ENCODE peak calls at places on chromosome 4, in six cellular contexts. One of them, this sample, is unnamed.

GRCh38 chr4:80213117-80213815 is 16.0 kb downstream of the PRDM8 start:
- DNase-seq in mesenchymal stem cell: peak; percentile 50
- DNase-seq in spleen: no peak
- DNase-seq in neural progenitor cell: no peak
- DNase-seq in SK-N-SH: no peak
- DNase-seq in suprapubic skin: no peak
- DNase-seq in this sample: no peak

GRCh38 chr4:100168521-100168920 is 21.7 kb downstream of the DDIT4L start:
- DNase-seq in neural progenitor cell: no peak
- DNase-seq in mesenchymal stem cell: peak; percentile 42
- DNase-seq in suprapubic skin: no peak
- DNase-seq in spleen: no peak
- DNase-seq in SK-N-SH: no peak
- DNase-seq in this sample: no peak

GRCh38 chr4:112348488-112349158 is 51.5 kb downstream of the ALPK1 start:
- DNase-seq in SK-N-SH: peak; percentile 57
- DNase-seq in suprapubic skin: peak; percentile 74
- DNase-seq in mesenchymal stem cell: peak; percentile 57
- DNase-seq in neural progenitor cell: peak; percentile 81
- DNase-seq in spleen: peak; percentile 69
- DNase-seq in this sample: no peak

GRCh38 chr4:74752798-74753197 is 41.5 kb downstream of the BTC start:
- DNase-seq in neural progenitor cell: no peak
- DNase-seq in mesenchymal stem cell: no peak
- DNase-seq in suprapubic skin: no peak
- DNase-seq in SK-N-SH: no peak
- DNase-seq in spleen: no peak
- DNase-seq in this sample: no peak

GRCh38 chr4:174919886-174920423 is 1.8 kb downstream of the ADAM29 start:
- DNase-seq in suprapubic skin: no peak
- DNase-seq in neural progenitor cell: no peak
- DNase-seq in SK-N-SH: no peak
- DNase-seq in mesenchymal stem cell: no peak
- DNase-seq in spleen: no peak
- DNase-seq in this sample: no peak

GRCh38 chr4:113908829-113909228 is 70.6 kb downstream of the ARSJ start:
- DNase-seq in spleen: no peak
- DNase-seq in mesenchymal stem cell: peak; percentile 22
- DNase-seq in suprapubic skin: no peak
- DNase-seq in SK-N-SH: no peak
- DNase-seq in neural progenitor cell: no peak
- DNase-seq in this sample: no peak

GRCh38 chr4:176789955-176790354 is 2.8 kb downstream of the VEGFC start:
- DNase-seq in suprapubic skin: no peak
- DNase-seq in SK-N-SH: peak; percentile 53
- DNase-seq in spleen: no peak
- DNase-seq in mesenchymal stem cell: peak; percentile 76
- DNase-seq in neural progenitor cell: peak; percentile 46
- DNase-seq in this sample: no peak

GRCh38 chr4:26525136-26525535 is 34.9 kb upstream of the CCKAR start:
- DNase-seq in mesenchymal stem cell: peak; percentile 54
- DNase-seq in suprapubic skin: no peak
- DNase-seq in spleen: no peak
- DNase-seq in neural progenitor cell: no peak
- DNase-seq in SK-N-SH: no peak
- DNase-seq in this sample: no peak

GRCh38 chr4:68346461-68346860 is 3.4 kb downstream of the YTHDC1 start:
- DNase-seq in neural progenitor cell: no peak
- DNase-seq in SK-N-SH: no peak
- DNase-seq in spleen: no peak
- DNase-seq in mesenchymal stem cell: peak; percentile 41
- DNase-seq in suprapubic skin: no peak
- DNase-seq in this sample: no peak

GRCh38 chr4:6222761-6223292 is 22.5 kb upstream of the JAKMIP1 start:
- DNase-seq in neural progenitor cell: peak; percentile 60
- DNase-seq in SK-N-SH: peak; percentile 77
- DNase-seq in suprapubic skin: no peak
- DNase-seq in mesenchymal stem cell: peak; percentile 6
- DNase-seq in spleen: no peak
- DNase-seq in this sample: no peak

GRCh38 chr4:141807073-141807472 is 170.7 kb downstream of the IL15 start:
- DNase-seq in suprapubic skin: no peak
- DNase-seq in neural progenitor cell: no peak
- DNase-seq in spleen: no peak
- DNase-seq in mesenchymal stem cell: peak; percentile 18
- DNase-seq in SK-N-SH: no peak
- DNase-seq in this sample: no peak

GRCh38 chr4:119581480-119581879 is 47.1 kb downstream of the PDE5A start:
- DNase-seq in neural progenitor cell: no peak
- DNase-seq in SK-N-SH: no peak
- DNase-seq in mesenchymal stem cell: no peak
- DNase-seq in spleen: no peak
- DNase-seq in suprapubic skin: no peak
- DNase-seq in this sample: no peak

GRCh38 chr4:72031868-72032619 is at the start of gene NPFFR2:
- DNase-seq in suprapubic skin: no peak
- DNase-seq in mesenchymal stem cell: peak; percentile 47
- DNase-seq in SK-N-SH: peak; percentile 62
- DNase-seq in neural progenitor cell: peak; percentile 77
- DNase-seq in spleen: peak; percentile 72
- DNase-seq in this sample: no peak

GRCh38 chr4:105909699-105910340 is 14.5 kb downstream of the NPNT start:
- DNase-seq in neural progenitor cell: no peak
- DNase-seq in mesenchymal stem cell: no peak
- DNase-seq in spleen: no peak
- DNase-seq in SK-N-SH: no peak
- DNase-seq in suprapubic skin: no peak
- DNase-seq in this sample: no peak

GRCh38 chr4:187656953-187657352 is 338.6 kb upstream of the ZFP42 start:
- DNase-seq in spleen: no peak
- DNase-seq in neural progenitor cell: no peak
- DNase-seq in SK-N-SH: no peak
- DNase-seq in suprapubic skin: no peak
- DNase-seq in mesenchymal stem cell: peak; percentile 84
- DNase-seq in this sample: no peak

GRCh38 chr4:116055857-116056827 is 942.7 kb upstream of the NDST4 start:
- DNase-seq in neural progenitor cell: peak; percentile 6
- DNase-seq in suprapubic skin: no peak
- DNase-seq in mesenchymal stem cell: peak; percentile 6
- DNase-seq in SK-N-SH: peak; percentile 1
- DNase-seq in spleen: no peak
- DNase-seq in this sample: no peak

GRCh38 chr4:7199129-7199725 is 6.9 kb downstream of the SORCS2 start:
- DNase-seq in neural progenitor cell: no peak
- DNase-seq in spleen: no peak
- DNase-seq in mesenchymal stem cell: no peak
- DNase-seq in suprapubic skin: no peak
- DNase-seq in SK-N-SH: no peak
- DNase-seq in this sample: no peak

GRCh38 chr4:71304289-71304850 is 34.5 kb upstream of the SLC4A4 start:
- DNase-seq in neural progenitor cell: no peak
- DNase-seq in mesenchymal stem cell: no peak
- DNase-seq in spleen: no peak
- DNase-seq in SK-N-SH: no peak
- DNase-seq in suprapubic skin: no peak
- DNase-seq in this sample: no peak

GRCh38 chr4:147924604-147925412 is 192.9 kb downstream of the ARHGAP10 start:
- DNase-seq in SK-N-SH: peak; percentile 66
- DNase-seq in spleen: no peak
- DNase-seq in suprapubic skin: no peak
- DNase-seq in mesenchymal stem cell: peak; percentile 24
- DNase-seq in neural progenitor cell: peak; percentile 79
- DNase-seq in this sample: no peak

GRCh38 chr4:85543832-85544231 is 68.9 kb downstream of the ARHGAP24 start:
- DNase-seq in neural progenitor cell: no peak
- DNase-seq in SK-N-SH: no peak
- DNase-seq in suprapubic skin: no peak
- DNase-seq in mesenchymal stem cell: peak; percentile 61
- DNase-seq in spleen: no peak
- DNase-seq in this sample: no peak

GRCh38 chr4:145234086-145234694 is 53.8 kb upstream of the OTUD4 start:
- DNase-seq in mesenchymal stem cell: peak; percentile 72
- DNase-seq in neural progenitor cell: peak; percentile 79
- DNase-seq in suprapubic skin: no peak
- DNase-seq in SK-N-SH: peak; percentile 65
- DNase-seq in spleen: no peak
- DNase-seq in this sample: peak; percentile 41

GRCh38 chr4:76002176-76002575 is 5.1 kb downstream of the CXCL9 start:
- DNase-seq in SK-N-SH: no peak
- DNase-seq in neural progenitor cell: no peak
- DNase-seq in suprapubic skin: no peak
- DNase-seq in mesenchymal stem cell: no peak
- DNase-seq in spleen: no peak
- DNase-seq in this sample: no peak

GRCh38 chr4:56622176-56622575 is 58.9 kb downstream of the HOPX start:
- DNase-seq in neural progenitor cell: no peak
- DNase-seq in suprapubic skin: no peak
- DNase-seq in spleen: no peak
- DNase-seq in SK-N-SH: no peak
- DNase-seq in mesenchymal stem cell: no peak
- DNase-seq in this sample: no peak

GRCh38 chr4:182367153-182367552 is 124.0 kb downstream of the TENM3 start:
- DNase-seq in SK-N-SH: no peak
- DNase-seq in suprapubic skin: no peak
- DNase-seq in mesenchymal stem cell: no peak
- DNase-seq in neural progenitor cell: no peak
- DNase-seq in spleen: no peak
- DNase-seq in this sample: no peak

GRCh38 chr4:3502941-3503936 is 29.0 kb downstream of the LRPAP1 start:
- DNase-seq in spleen: no peak
- DNase-seq in suprapubic skin: no peak
- DNase-seq in neural progenitor cell: no peak
- DNase-seq in SK-N-SH: no peak
- DNase-seq in mesenchymal stem cell: no peak
- DNase-seq in this sample: no peak
- H3K27ac ChIP-seq in spleen: no peak overlapping the region
- H3K27ac ChIP-seq in suprapubic skin: no peak overlapping the region
- H3K27ac ChIP-seq in neural progenitor cell: no peak overlapping the region
- H3K27ac ChIP-seq in SK-N-SH: no peak overlapping the region
- H3K27ac ChIP-seq in mesenchymal stem cell: no peak overlapping the region
- H3K27ac ChIP-seq in this sample: no peak overlapping the region

GRCh38 chr4:41077628-41078027 is 136.7 kb downstream of the APBB2 start:
- DNase-seq in SK-N-SH: no peak
- DNase-seq in spleen: no peak
- DNase-seq in suprapubic skin: no peak
- DNase-seq in mesenchymal stem cell: no peak
- DNase-seq in neural progenitor cell: no peak
- DNase-seq in this sample: no peak

GRCh38 chr4:41079871-41080565 is 134.3 kb downstream of the APBB2 start:
- DNase-seq in spleen: no peak
- DNase-seq in SK-N-SH: no peak
- DNase-seq in mesenchymal stem cell: no peak
- DNase-seq in neural progenitor cell: no peak
- DNase-seq in suprapubic skin: no peak
- DNase-seq in this sample: no peak

GRCh38 chr4:41072021-41072777 is 142.1 kb downstream of the APBB2 start:
- DNase-seq in SK-N-SH: no peak
- DNase-seq in spleen: no peak
- DNase-seq in mesenchymal stem cell: peak; percentile 70
- DNase-seq in neural progenitor cell: peak; percentile 7
- DNase-seq in suprapubic skin: no peak
- DNase-seq in this sample: no peak

GRCh38 chr4:41074227-41074626 is 140.1 kb downstream of the APBB2 start:
- DNase-seq in spleen: no peak
- DNase-seq in SK-N-SH: no peak
- DNase-seq in neural progenitor cell: no peak
- DNase-seq in mesenchymal stem cell: no peak
- DNase-seq in suprapubic skin: no peak
- DNase-seq in this sample: no peak

DNA sequence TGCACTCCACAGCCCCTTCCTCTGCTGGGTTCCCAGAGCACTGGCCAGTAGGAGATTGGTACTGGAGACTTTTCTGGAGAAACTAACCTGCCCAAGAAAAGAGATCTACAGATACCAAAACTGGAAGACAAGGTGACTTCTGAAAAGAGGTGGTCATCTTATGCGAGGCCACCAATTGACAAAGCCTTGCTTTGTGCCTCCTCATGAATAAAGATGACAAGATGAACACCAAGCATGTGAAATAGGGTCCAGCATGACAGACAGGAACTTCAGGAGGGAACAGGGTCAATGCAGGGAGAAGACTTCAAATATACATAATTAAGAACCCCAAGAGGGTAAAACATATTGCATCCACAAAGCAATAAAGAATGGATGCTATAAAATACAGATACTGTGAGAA is 137.9 kb downstream of the APBB2 start:
- DNase-seq in neural progenitor cell: no peak
- DNase-seq in mesenchymal stem cell: no peak
- DNase-seq in SK-N-SH: no peak
- DNase-seq in suprapubic skin: no peak
- DNase-seq in spleen: no peak
- DNase-seq in this sample: no peak
- H3K27ac ChIP-seq in neural progenitor cell: no peak overlapping the region
- H3K27ac ChIP-seq in mesenchymal stem cell: no peak overlapping the region
- H3K27ac ChIP-seq in SK-N-SH: no peak overlapping the region
- H3K27ac ChIP-seq in suprapubic skin: no peak overlapping the region
- H3K27ac ChIP-seq in spleen: no peak overlapping the region
- H3K27ac ChIP-seq in this sample: no peak overlapping the region

GRCh38 chr4:164410401-164410800 is 343.5 kb upstream of the SMIM31 start:
- DNase-seq in mesenchymal stem cell: no peak
- DNase-seq in SK-N-SH: no peak
- DNase-seq in spleen: no peak
- DNase-seq in suprapubic skin: no peak
- DNase-seq in neural progenitor cell: no peak
- DNase-seq in this sample: no peak
- H3K27ac ChIP-seq in mesenchymal stem cell: no peak overlapping the region
- H3K27ac ChIP-seq in SK-N-SH: no peak overlapping the region
- H3K27ac ChIP-seq in spleen: no peak overlapping the region
- H3K27ac ChIP-seq in suprapubic skin: no peak overlapping the region
- H3K27ac ChIP-seq in neural progenitor cell: no peak overlapping the region
- H3K27ac ChIP-seq in this sample: no peak overlapping the region

DNA sequence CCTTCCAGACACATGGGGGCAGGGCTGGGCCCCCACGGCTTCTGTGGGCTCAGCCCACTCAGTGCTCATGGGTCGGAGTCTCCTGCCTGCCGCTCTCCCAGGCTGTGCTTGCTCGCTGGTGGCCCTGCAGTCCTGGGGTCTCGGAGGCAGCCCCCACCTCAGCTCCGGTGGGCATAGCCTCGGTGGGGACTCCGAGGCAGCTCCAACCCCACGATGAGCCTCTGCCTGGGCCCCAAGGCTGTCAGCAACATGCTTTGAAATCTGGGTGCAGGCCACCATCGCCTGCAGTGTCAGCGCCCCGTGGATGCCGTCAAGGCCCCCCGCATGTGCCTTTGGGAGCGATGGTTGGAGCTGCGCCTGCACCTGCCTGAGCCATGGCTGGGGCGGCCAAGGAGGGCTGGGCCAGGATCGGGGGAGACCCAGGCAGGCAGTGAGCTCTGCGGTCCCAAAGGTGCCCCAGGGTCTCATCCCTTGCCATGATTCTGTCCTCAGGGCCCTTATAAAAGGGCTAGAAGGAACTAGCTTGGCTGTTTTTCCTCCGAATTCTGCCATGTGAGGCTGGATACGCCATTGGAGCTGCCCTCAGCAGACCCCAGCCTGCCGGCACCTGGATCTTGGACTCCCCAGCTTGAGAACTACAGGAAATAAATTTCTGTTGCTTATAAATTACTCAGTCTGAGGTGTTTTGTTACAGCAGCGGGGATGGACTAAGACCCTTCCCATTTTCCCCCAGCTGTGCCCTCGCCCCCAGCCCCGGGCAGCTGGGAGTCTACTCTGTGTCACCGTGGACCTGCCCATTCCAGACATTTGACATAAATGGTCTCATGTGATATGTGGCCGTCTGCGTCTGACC is 30.4 kb upstream of the SPON2 start:
- DNase-seq in neural progenitor cell: no peak
- DNase-seq in spleen: peak; percentile 81
- DNase-seq in SK-N-SH: peak; percentile 16
- DNase-seq in mesenchymal stem cell: no peak
- DNase-seq in suprapubic skin: no peak
- DNase-seq in this sample: no peak
- H3K27ac ChIP-seq in neural progenitor cell: no peak overlapping the region
- H3K27ac ChIP-seq in spleen: peak overlapping the region; percentile 82
- H3K27ac ChIP-seq in SK-N-SH: no peak overlapping the region
- H3K27ac ChIP-seq in mesenchymal stem cell: no peak overlapping the region
- H3K27ac ChIP-seq in suprapubic skin: peak overlapping the region; percentile 75
- H3K27ac ChIP-seq in this sample: no peak overlapping the region

This sample was measured in caudate nucleus.